ENCODE peak calls at places on chromosomes 7 and 10, in seven cellular contexts. T is glutamatergic neuron; I is HS-5; C is retinal pigment epithelial cell; Q is stimulated activated naive B cell treated with anti-CD40 and anti-IgM and Interleukin-4, amounts not matched to agents 10 μg/mL and 1 μg/mL and 100 μg/mL, for 72 hours; W is activated naive CD4-positive, alpha-beta T cell; X is nephron progenitor cell. J is an unnamed sample.

GRCh38 chr7:154212861-154213260 is 160.7 kb downstream of the DPP6 start:
- DNase-seq in X (no peak), T (no peak), W (no peak), Q (no peak), I (no peak), C (no peak), J (no peak)

GRCh38 chr10:89670926-89671325 is 25.9 kb upstream of the PANK1 start:
- DNase-seq in W (no peak), I (no peak), X (no peak), T (no peak), Q (no peak), C (no peak), J (no peak)

GRCh38 chr10:75932921-75933320 is 501.5 kb downstream of the LRMDA start:
- DNase-seq in W (no peak), T (no peak), X (no peak), C (no peak), I (no peak), Q (no peak), J (no peak)

GRCh38 chr10:112896273-112896672 is 53.8 kb upstream of the TCF7L2 start:
- DNase-seq in Q (no peak), T (no peak), I (no peak), X (no peak), W (no peak), C (no peak), J (no peak)

GRCh38 chr10:30445716-30446115 is 11.7 kb downstream of the MAP3K8 start:
- DNase-seq in C (no peak), T (no peak), I (no peak), W (no peak), Q (no peak), X (no peak), J (peak)

GRCh38 chr7:81990395-81990794 is 220.5 kb upstream of the HGF start:
- DNase-seq in C (no peak), Q (no peak), I (peak), T (no peak), X (no peak), W (no peak), J (peak)

GRCh38 chr10:48698971-48699627 is 14.4 kb downstream of the WDFY4 start:
- DNase-seq in T (no peak), I (no peak), C (no peak), Q (no peak), X (no peak), W (no peak), J (no peak)

GRCh38 chr7:73844848-73845460 is 2.6 kb upstream of the METTL27 start:
- DNase-seq in X (no peak), C (no peak), T (no peak), W (no peak), Q (no peak), I (no peak), J (no peak)

GRCh38 chr7:3461923-3462322 is 160.9 kb downstream of the SDK1 start:
- DNase-seq in Q (no peak), I (no peak), X (no peak), T (no peak), C (no peak), W (peak), J (no peak)

GRCh38 chr10:58299580-58299979 is 30.6 kb downstream of the CISD1 start:
- DNase-seq in X (peak), I (no peak), Q (peak), W (peak), C (no peak), T (peak), J (no peak)

GRCh38 chr10:102632394-102633062 is 11.8 kb upstream of the TRIM8 start:
- DNase-seq in W (no peak), I (no peak), T (no peak), X (no peak), Q (no peak), C (no peak), J (no peak)

GRCh38 chr10:13717936-13718772 is 131.4 kb downstream of the PRPF18 start:
- DNase-seq in I (no peak), C (no peak), X (no peak), T (peak), W (peak), Q (peak), J (no peak)

GRCh38 chr10:21687994-21688301 is 153.9 kb downstream of the MLLT10 start:
- DNase-seq in X (no peak), W (no peak), Q (no peak), C (no peak), I (no peak), T (no peak), J (no peak)

GRCh38 chr7:106276513-106276912 is 8.3 kb downstream of the NAMPT start:
- DNase-seq in C (no peak), T (no peak), I (no peak), W (no peak), X (no peak), Q (no peak), J (no peak)

GRCh38 chr10:100742067-100742771 is 3.2 kb upstream of the PAX2 start:
- DNase-seq in I (no peak), W (no peak), T (peak), Q (no peak), C (no peak), X (peak), J (no peak)

GRCh38 chr10:90674927-90675326 is 182.9 kb downstream of the HTR7 start:
- DNase-seq in C (no peak), T (no peak), Q (no peak), X (no peak), W (no peak), I (peak), J (peak)

GRCh38 chr7:102175423-102176170 is 111.1 kb upstream of the SH2B2 start:
- DNase-seq in X (no peak), W (no peak), T (no peak), Q (no peak), I (no peak), C (no peak), J (no peak)

GRCh38 chr7:33300742-33301141 is 171.4 kb downstream of the BBS9 start:
- DNase-seq in X (no peak), Q (no peak), C (no peak), W (no peak), T (no peak), I (no peak), J (no peak)

GRCh38 chr7:105924950-105925349 is 38.1 kb upstream of the CDHR3 start:
- DNase-seq in Q (no peak), I (no peak), T (no peak), W (no peak), X (no peak), C (no peak), J (no peak)

GRCh38 chr10:59879363-59879935 is 26.9 kb downstream of the CCDC6 start:
- DNase-seq in X (no peak), T (no peak), C (no peak), I (no peak), Q (no peak), W (no peak), J (no peak)

GRCh38 chr7:155947051-155947450 is 134.8 kb upstream of the SHH start:
- DNase-seq in T (no peak), Q (no peak), C (no peak), X (no peak), I (peak), W (no peak), J (no peak)

GRCh38 chr10:91284486-91285090 is 64.1 kb downstream of the PCGF5 start:
- DNase-seq in T (no peak), Q (no peak), C (no peak), W (no peak), X (no peak), I (no peak), J (no peak)

GRCh38 chr10:100878291-100878910 is 34.4 kb upstream of the SLF2 start:
- DNase-seq in T (peak), W (no peak), I (peak), Q (peak), C (peak), X (peak), J (no peak)